ENCODE peak calls at places on chromosomes 6 and 20, in six cellular contexts. D is iPS-NIHi11; L is CD8-positive, alpha-beta memory T cell; Z is stimulated activated CD4-positive, alpha-beta T cell treated with anti-CD3 and anti-CD28 coated beads, Interleukin-2, amount 100 ng/mL, for 48 hours; R is stomach; Q is AG04450. J is an unnamed sample.

GRCh38 chr20:21286775-21287174 is 16.4 kb upstream of the XRN2 start:
- DNase-seq in L (no peak), Q (no peak), R (no peak), Z (no peak), D (no peak), J (no peak)

GRCh38 chr6:39887692-39888450 is 46.4 kb downstream of the MOCS1 start:
- DNase-seq in L (no peak), Z (no peak), D (no peak), Q (peak; percentile 88), R (peak; percentile 65), J (peak; percentile 87)

GRCh38 chr20:63005862-63006564 is 751 bp downstream of the BHLHE23 start:
- DNase-seq in Z (no peak), D (no peak), Q (no peak), L (no peak), R (no peak), J (no peak)

GRCh38 chr6:36169023-36170007 is 27.2 kb upstream of the BRPF3 start:
- DNase-seq in L (no peak), Q (no peak), Z (no peak), D (no peak), R (no peak), J (no peak)

GRCh38 chr6:167235421-167236238 is 55.5 kb upstream of the UNC93A start:
- DNase-seq in Z (no peak), Q (no peak), D (no peak), R (no peak), L (no peak), J (no peak)

GRCh38 chr6:155001482-155001881 is 6.4 kb downstream of the TIAM2 start:
- DNase-seq in R (no peak), D (no peak), Q (no peak), L (no peak), Z (no peak), J (no peak)

GRCh38 chr6:3138341-3138740 is 19.0 kb downstream of the TUBB2A start:
- DNase-seq in L (no peak), D (no peak), Z (no peak), R (no peak), Q (no peak), J (no peak)

GRCh38 chr6:12403201-12403826 is 113.2 kb downstream of the EDN1 start:
- DNase-seq in Z (no peak), Q (no peak), L (no peak), R (no peak), D (no peak), J (no peak)

GRCh38 chr6:159100789-159101182 is 56.0 kb upstream of the TAGAP start:
- DNase-seq in L (no peak), Q (no peak), D (no peak), Z (no peak), R (no peak), J (no peak)

GRCh38 chr6:12258591-12258990 is 31.6 kb upstream of the EDN1 start:
- DNase-seq in L (no peak), Q (no peak), R (no peak), Z (no peak), D (no peak), J (no peak)

GRCh38 chr20:48722737-48723191 is 105.0 kb downstream of the PREX1 start:
- DNase-seq in Z (no peak), Q (no peak), D (no peak), R (peak; percentile 74), L (no peak), J (peak; percentile 38)

GRCh38 chr6:157985378-157986155 is 3.9 kb downstream of the SYNJ2 start:
- DNase-seq in Q (no peak), L (no peak), Z (no peak), R (no peak), D (no peak), J (no peak)

GRCh38 chr20:47785900-47786762 is 850 bp upstream of the SULF2 start:
- DNase-seq in L (no peak), Q (no peak), D (peak; percentile 69), Z (no peak), R (peak; percentile 53), J (peak; percentile 72)

GRCh38 chr6:81781624-81782023 is 29.1 kb upstream of the TENT5A start:
- DNase-seq in R (no peak), Q (no peak), Z (no peak), L (no peak), D (no peak), J (no peak)

GRCh38 chr6:169652896-169653295 is 48.9 kb downstream of the WDR27 start:
- DNase-seq in R (no peak), L (no peak), Z (no peak), D (no peak), Q (no peak), J (no peak)

GRCh38 chr20:46299078-46299477 is 9.2 kb downstream of the CDH22 start:
- DNase-seq in L (no peak), Q (no peak), D (no peak), R (peak; percentile 47), Z (no peak), J (no peak)

GRCh38 chr20:33668087-33668790 is 1.5 kb downstream of the ACTL10 start:
- DNase-seq in Q (no peak), D (peak; percentile 89), R (peak; percentile 88), L (no peak), Z (peak; percentile 81), J (no peak)

GRCh38 chr6:17432356-17432755 is 39.0 kb downstream of the CAP2 start:
- DNase-seq in L (no peak), D (no peak), Z (no peak), R (no peak), Q (no peak), J (no peak)

J was measured in amniotic stem cell.